ENCODE peak calls at places on chromosomes 3 and 15, in ten cellular contexts. W is uterus, Q is sigmoid colon, H is BJ, G is ovary, X is IMR-90, V is brain microvascular endothelial cell, U is right lobe of liver, K is SK-N-SH, J is Panc1. R is an unnamed sample.
A peak's percentile ranks its signal among the peaks of the same experiment; 100 is the strongest.

GRCh38 chr3:111227216-111227615 is 155.6 kb downstream of the NECTIN3 start:
- DNase-seq in H (peak; percentile 56), X (peak; percentile 69), G (no peak), V (peak; percentile 56), K (no peak), Q (no peak), U (no peak), W (no peak), J (no peak), R (no peak)

GRCh38 chr15:72086010-72086697 is 31.8 kb downstream of the MYO9A start:
- DNase-seq in U (no peak), K (no peak), G (no peak), J (no peak), X (no peak), V (no peak), W (no peak), H (no peak), Q (no peak), R (no peak)

GRCh38 chr3:10465161-10465560 is 40.2 kb downstream of the ATP2B2 start:
- DNase-seq in U (no peak), J (no peak), Q (no peak), K (no peak), G (no peak), V (no peak), X (no peak), H (no peak), W (no peak), R (no peak)

GRCh38 chr3:12353796-12354505 is 65.1 kb downstream of the PPARG start:
- DNase-seq in K (no peak), V (no peak), G (no peak), U (no peak), H (no peak), J (no peak), W (no peak), X (no peak), Q (no peak), R (no peak)

GRCh38 chr3:158568784-158569183 is 2.2 kb upstream of the MLF1 start:
- DNase-seq in X (no peak), U (no peak), J (no peak), H (no peak), V (no peak), G (no peak), Q (no peak), W (no peak), K (no peak), R (no peak)

GRCh38 chr15:62262305-62262941 is 97.3 kb upstream of the C2CD4B start:
- DNase-seq in J (no peak), H (no peak), Q (no peak), W (no peak), X (peak; percentile 4), K (no peak), G (no peak), V (no peak), U (no peak), R (no peak)

GRCh38 chr15:32819406-32819930 is 101.7 kb downstream of the GREM1 start:
- DNase-seq in G (no peak), U (no peak), V (no peak), W (no peak), K (no peak), Q (no peak), J (no peak), H (no peak), X (no peak), R (no peak)

GRCh38 chr3:52085883-52086282 is 29.5 kb upstream of the DUSP7 start:
- DNase-seq in W (no peak), H (no peak), J (no peak), U (no peak), Q (no peak), V (no peak), X (no peak), K (no peak), G (no peak), R (no peak)

GRCh38 chr3:86951343-86951742 is 39.6 kb downstream of the VGLL3 start:
- DNase-seq in K (no peak), V (peak; percentile 40), J (no peak), G (no peak), U (no peak), W (no peak), X (peak; percentile 86), H (no peak), Q (no peak), R (no peak)

GRCh38 chr3:187765342-187765741 is 20.1 kb upstream of the BCL6 start:
- DNase-seq in G (no peak), J (no peak), Q (no peak), W (no peak), V (peak; percentile 39), K (no peak), X (peak; percentile 88), H (no peak), U (no peak), R (no peak)

GRCh38 chr3:5198986-5199731 is 11.7 kb downstream of the EDEM1 start:
- DNase-seq in Q (no peak), W (no peak), H (no peak), G (no peak), K (no peak), V (no peak), J (no peak), X (no peak), U (no peak), R (no peak)

GRCh38 chr3:42071720-42072582 is 19.2 kb upstream of the TRAK1 start:
- DNase-seq in K (peak; percentile 64), X (peak; percentile 75), J (no peak), Q (peak; percentile 96), V (peak; percentile 43), W (peak; percentile 76), G (peak; percentile 58), H (peak; percentile 67), U (peak; percentile 87), R (no peak)

GRCh38 chr3:147113293-147114045 is 292.9 kb downstream of the ZIC4 start:
- DNase-seq in K (no peak), G (no peak), V (peak; percentile 81), X (peak; percentile 88), J (no peak), H (peak; percentile 73), W (no peak), Q (no peak), U (no peak), R (no peak)

DNA sequence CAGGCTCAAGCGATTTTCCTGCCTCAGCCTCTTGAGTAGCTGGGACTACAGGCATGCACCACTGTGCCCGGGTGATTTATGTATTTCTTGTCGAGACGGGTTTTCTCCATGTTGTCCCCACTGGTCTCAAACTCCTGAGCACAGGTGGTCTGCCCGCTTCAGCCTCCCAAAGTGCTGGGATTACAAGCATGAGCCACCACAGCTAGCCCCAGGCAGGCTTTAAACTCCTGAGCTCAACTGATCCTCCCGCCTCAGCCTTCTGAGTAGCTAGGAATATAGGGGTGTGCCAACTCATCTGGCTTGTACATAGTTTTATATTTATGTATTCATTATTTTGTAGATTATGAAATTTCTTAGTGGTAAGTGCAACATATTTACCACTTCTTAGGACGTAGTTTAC is 198.8 kb upstream of the MCTP2 start:
- DNase-seq in J (no peak), U (no peak), W (no peak), X (no peak), K (no peak), G (no peak), Q (no peak), V (no peak), H (no peak), R (no peak)
- H3K4me3 ChIP-seq in J (no peak overlapping the region), U (no peak overlapping the region), W (no peak overlapping the region), X (no peak overlapping the region), K (no peak overlapping the region), G (no peak overlapping the region), Q (no peak overlapping the region), V (no peak overlapping the region), H (no peak overlapping the region), R (no peak overlapping the region)

GRCh38 chr3:13808576-13808975 is 71.3 kb downstream of the WNT7A start:
- DNase-seq in V (no peak), H (no peak), J (no peak), X (no peak), U (no peak), G (no peak), K (no peak), Q (no peak), W (no peak), R (no peak)
- H3K27me3 ChIP-seq in V (no peaks in the 10 kb centered on the region), H (no peaks in the 10 kb centered on the region), J (no peaks in the 10 kb centered on the region), X (no peaks in the 10 kb centered on the region), U (no peaks in the 10 kb centered on the region), G (no peaks in the 10 kb centered on the region), K (no peaks in the 10 kb centered on the region), Q (no peaks in the 10 kb centered on the region), W (no peaks in the 10 kb centered on the region), R (no peaks in the 10 kb centered on the region)

DNA sequence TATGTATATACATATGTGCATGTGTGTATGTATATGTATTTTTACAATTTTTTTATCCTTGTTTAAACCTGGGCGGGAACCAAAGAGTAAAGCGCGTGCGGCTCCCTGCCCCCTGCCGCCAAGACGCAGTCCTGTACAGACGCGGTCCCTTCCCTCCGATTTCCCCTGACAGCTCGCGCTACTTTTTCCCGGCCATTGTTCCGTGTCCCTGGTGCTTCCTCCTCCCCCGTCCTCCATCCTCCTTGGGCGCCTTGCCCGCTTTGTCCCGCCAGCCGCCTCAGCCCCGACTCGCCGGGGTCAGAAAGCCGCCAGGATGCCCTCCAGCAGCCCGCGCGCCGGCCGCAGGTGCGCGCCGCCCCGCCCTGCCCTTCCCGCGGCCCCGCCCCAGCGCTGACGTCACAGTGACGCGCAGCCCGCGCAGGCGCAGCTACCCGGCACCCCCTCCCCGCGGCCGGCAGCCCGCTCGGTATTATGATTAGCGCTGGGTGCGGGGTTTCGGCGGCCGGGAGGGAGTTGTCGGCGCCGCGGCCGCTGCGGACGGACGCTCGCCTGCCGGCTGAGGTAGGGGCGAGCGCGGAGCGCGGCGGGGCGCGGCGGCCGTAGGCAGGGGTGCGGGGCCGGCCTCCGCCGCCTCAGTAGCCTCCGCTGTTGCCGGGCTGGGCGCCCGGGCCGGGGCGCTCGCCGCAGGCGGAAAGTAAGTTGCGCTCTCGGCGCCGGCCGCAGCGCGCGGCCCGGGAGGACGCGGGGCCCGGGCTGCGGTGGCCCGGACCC is at the start of gene SNRK:
- DNase-seq in V (peak; percentile 67), G (peak; percentile 95), K (peak; percentile 99), J (peak; percentile 4), H (no peak), X (peak; percentile 64), U (peak; percentile 95), Q (peak; percentile 93), W (peak; percentile 83), R (peak; percentile 85)
- TF ChIP-seq CTCF in V (peak; percentile 56), G (no peak), K (peak; percentile 33), J (no peak), H (peak; percentile 41), X (peak; percentile 26), U (peak; percentile 33), Q (peak; percentile 29), W (no peak), R (no peak)

DNA sequence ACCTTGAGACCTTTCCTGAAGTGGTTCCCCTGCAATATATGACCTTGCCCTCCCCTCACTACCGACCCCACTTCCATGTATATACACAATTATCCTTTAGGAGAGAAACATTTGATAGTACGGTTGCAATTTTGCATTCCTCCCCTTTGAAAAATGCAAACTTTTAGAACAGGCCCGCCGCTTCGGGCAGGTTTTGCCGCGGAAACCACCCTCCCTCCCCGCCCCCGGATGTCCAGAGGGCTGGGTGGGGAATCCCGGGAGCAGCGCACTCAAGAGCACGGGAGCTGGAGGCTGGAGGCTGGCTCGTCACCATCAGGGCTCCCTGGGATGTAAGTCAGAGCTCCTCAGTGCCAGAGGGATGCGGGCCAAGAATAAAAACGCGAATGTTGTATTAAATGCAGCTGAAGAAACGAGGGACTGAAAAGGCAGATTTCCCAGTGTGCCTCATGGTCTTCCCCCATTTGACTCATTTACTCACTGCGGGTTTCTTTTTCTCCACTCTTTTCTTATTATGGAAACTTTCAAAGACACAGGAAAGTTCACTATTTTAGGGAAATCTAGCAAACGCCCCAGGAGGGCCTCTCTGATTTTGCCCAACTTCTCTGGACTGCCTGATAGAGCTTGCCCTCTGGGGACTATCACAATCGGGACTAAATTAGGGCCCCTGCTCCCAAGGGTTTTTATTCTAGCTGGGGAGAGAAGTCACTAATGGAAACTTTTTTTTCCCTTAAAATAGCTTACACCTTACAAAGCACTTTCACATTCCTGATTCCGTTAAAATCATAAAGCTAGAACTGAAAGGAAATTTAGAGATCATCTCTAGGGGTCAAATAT is 2.9 kb upstream of the USP3 start:
- DNase-seq in U (peak; percentile 89), J (no peak), W (peak; percentile 92), V (peak; percentile 88), Q (peak; percentile 97), H (peak; percentile 83), K (no peak), G (peak; percentile 89), X (peak; percentile 97), R (peak; percentile 89)
- H3K4me3 ChIP-seq in U (peak overlapping the region; percentile 42), J (peak overlapping the region; percentile 15), W (peak overlapping the region; percentile 25), V (peak overlapping the region; percentile 33), Q (peak overlapping the region; percentile 31), H (peak overlapping the region; percentile 25), K (no peak overlapping the region), G (peak overlapping the region; percentile 19), X (peak overlapping the region; percentile 33), R (peak overlapping the region; percentile 22)

R was measured in right atrium auricular region.